ENCODE peak calls at places on chromosome 6, in six cellular contexts. H, X, V, B, A and E are unnamed samples.
A peak's percentile ranks its signal among the peaks of the same experiment; 100 is the strongest.

GRCh38 chr6:28537509-28538140 is 11.9 kb downstream of the GPX5 start:
- DNase-seq in A (no peak), V (no peak), H (peak; percentile 32), X (no peak), B (peak; percentile 89), E (no peak)

GRCh38 chr6:114364295-114364694 is 21.5 kb upstream of the HS3ST5 start:
- DNase-seq in V (no peak), H (no peak), B (no peak), X (no peak), A (peak; percentile 34), E (no peak)

GRCh38 chr6:33772902-33773472 is 15.9 kb downstream of the LEMD2 start:
- DNase-seq in X (no peak), H (no peak), V (no peak), A (no peak), B (no peak), E (no peak)

GRCh38 chr6:31010393-31011060 is at the start of gene MUC22:
- DNase-seq in B (no peak), H (no peak), V (no peak), A (no peak), X (no peak), E (no peak)

GRCh38 chr6:14440215-14440890 is 322.8 kb downstream of the CD83 start:
- DNase-seq in H (no peak), A (no peak), V (no peak), B (no peak), X (no peak), E (no peak)

GRCh38 chr6:33073431-33073871 is at the start of gene HLA-DPA1:
- DNase-seq in X (peak; percentile 43), A (no peak), H (peak; percentile 97), B (no peak), V (peak; percentile 33), E (peak; percentile 42)

GRCh38 chr6:123402052-123402451 is 234.7 kb downstream of the TRDN start:
- DNase-seq in X (no peak), V (no peak), H (no peak), B (no peak), A (no peak), E (no peak)

GRCh38 chr6:169933839-169934698 is 182.6 kb downstream of the ERMARD start:
- DNase-seq in H (no peak), X (no peak), A (no peak), B (no peak), V (no peak), E (no peak)

GRCh38 chr6:136334853-136335252 is 45.2 kb upstream of the BCLAF1 start:
- DNase-seq in B (no peak), A (no peak), X (no peak), H (no peak), V (no peak), E (no peak)

GRCh38 chr6:142075516-142076101 is 57.1 kb upstream of the GJE1 start:
- DNase-seq in V (no peak), H (no peak), B (no peak), A (no peak), X (no peak), E (no peak)

GRCh38 chr6:157174731-157175130 is 148.6 kb downstream of the TMEM242 start:
- DNase-seq in A (no peak), H (no peak), B (no peak), X (no peak), V (no peak), E (no peak)

GRCh38 chr6:31901953-31902643 is at the start of gene ZBTB12:
- DNase-seq in A (peak; percentile 96), H (peak; percentile 73), V (peak; percentile 98), X (peak; percentile 83), B (peak; percentile 86), E (peak; percentile 85)

GRCh38 chr6:44470106-44470446 is 82.6 kb downstream of the CDC5L start:
- DNase-seq in H (no peak), X (no peak), V (no peak), A (no peak), B (no peak), E (no peak)

GRCh38 chr6:149454405-149454848 is 30.4 kb downstream of the ZC3H12D start:
- DNase-seq in H (no peak), X (no peak), V (no peak), A (no peak), B (no peak), E (no peak)

GRCh38 chr6:53431704-53432103 is 83.0 kb upstream of the ELOVL5 start:
- DNase-seq in H (no peak), X (no peak), A (no peak), B (no peak), V (no peak), E (no peak)

GRCh38 chr6:36297511-36297910 is 27.7 kb downstream of the PNPLA1 start:
- DNase-seq in H (no peak), V (no peak), A (no peak), X (no peak), B (no peak), E (no peak)

GRCh38 chr6:36298037-36298436 is 28.2 kb downstream of the PNPLA1 start:
- DNase-seq in H (no peak), X (no peak), A (no peak), V (no peak), B (no peak), E (no peak)

GRCh38 chr6:36301781-36302180 is 31.9 kb downstream of the PNPLA1 start:
- DNase-seq in H (no peak), B (no peak), A (no peak), X (no peak), V (no peak), E (no peak)

GRCh38 chr6:36302227-36302976 is 32.5 kb downstream of the PNPLA1 start:
- DNase-seq in V (peak; percentile 87), A (peak; percentile 93), X (peak; percentile 64), H (peak; percentile 77), B (peak; percentile 79), E (peak; percentile 67)

GRCh38 chr6:36301085-36301658 is 31.3 kb downstream of the PNPLA1 start:
- DNase-seq in H (no peak), B (no peak), V (no peak), A (no peak), X (no peak), E (no peak)
- TF ChIP-seq POLR2AphosphoS5 in H (no peak), B (no peak), V (no peak), A (no peak), X (no peak), E (no peak)

DNA sequence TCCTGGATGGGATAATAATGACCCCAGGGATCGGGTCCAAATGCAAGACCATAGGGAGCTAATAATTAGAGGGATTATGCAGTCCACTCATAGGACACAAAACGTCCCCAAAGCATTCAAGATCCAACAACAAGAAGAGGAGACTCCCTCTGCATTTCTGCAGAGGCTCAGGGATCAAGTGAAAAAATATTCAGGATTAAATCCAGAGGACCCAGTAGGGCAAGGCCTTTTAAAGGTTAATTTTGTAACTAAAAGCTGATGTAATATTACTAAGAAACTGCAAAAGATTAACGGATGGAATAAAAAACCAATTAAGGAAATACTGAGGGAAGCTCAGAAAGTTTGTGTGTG is 22.2 kb downstream of the HLA-A start:
- DNase-seq in A (no peak), X (no peak), B (no peak), V (no peak), H (no peak), E (no peak)
- TF ChIP-seq TAF1 in A (no peak), X (no peak), B (no peak), V (no peak), H (no peak), E (no peak)

GRCh38 chr6:144543006-144543871 is 258.1 kb downstream of the UTRN start:
- DNase-seq in B (no peak), H (no peak), X (no peak), V (peak; percentile 79), A (no peak), E (no peak)
- TF ChIP-seq POLR2A in B (no peak), H (no peak), X (no peak), V (peak; percentile 59), A (no peak), E (no peak)

DNA sequence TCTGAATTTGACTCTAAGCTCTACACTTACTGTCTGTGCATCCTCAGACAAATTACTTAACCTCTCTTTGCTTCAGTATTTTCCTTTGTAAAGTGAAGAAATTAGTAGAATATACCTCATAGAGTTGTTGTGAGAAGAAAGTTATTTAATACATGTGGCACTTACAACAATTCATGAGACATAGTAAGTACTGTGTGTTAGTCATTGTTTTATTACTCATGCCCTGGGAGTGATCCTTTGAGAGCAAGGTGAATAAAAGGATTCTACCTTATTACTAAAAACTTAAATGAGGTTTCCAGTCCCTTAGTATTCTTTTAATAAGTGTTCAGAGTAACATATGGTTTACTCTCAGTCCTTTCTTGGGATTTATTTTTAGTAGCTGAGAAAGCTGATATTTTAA is 233.6 kb upstream of the MAP3K7 start:
- DNase-seq in A (no peak), H (no peak), B (no peak), X (no peak), V (no peak), E (no peak)
- TF ChIP-seq POLR2AphosphoS5 in A (no peak), H (no peak), B (no peak), X (no peak), V (no peak), E (no peak)

GRCh38 chr6:6052216-6052615 is 45.5 kb upstream of the NRN1 start:
- DNase-seq in H (no peak), X (no peak), A (no peak), B (no peak), V (no peak), E (no peak)

GRCh38 chr6:6058054-6058444 is 51.3 kb upstream of the NRN1 start:
- DNase-seq in X (no peak), A (no peak), B (no peak), V (no peak), H (no peak), E (no peak)

DNA sequence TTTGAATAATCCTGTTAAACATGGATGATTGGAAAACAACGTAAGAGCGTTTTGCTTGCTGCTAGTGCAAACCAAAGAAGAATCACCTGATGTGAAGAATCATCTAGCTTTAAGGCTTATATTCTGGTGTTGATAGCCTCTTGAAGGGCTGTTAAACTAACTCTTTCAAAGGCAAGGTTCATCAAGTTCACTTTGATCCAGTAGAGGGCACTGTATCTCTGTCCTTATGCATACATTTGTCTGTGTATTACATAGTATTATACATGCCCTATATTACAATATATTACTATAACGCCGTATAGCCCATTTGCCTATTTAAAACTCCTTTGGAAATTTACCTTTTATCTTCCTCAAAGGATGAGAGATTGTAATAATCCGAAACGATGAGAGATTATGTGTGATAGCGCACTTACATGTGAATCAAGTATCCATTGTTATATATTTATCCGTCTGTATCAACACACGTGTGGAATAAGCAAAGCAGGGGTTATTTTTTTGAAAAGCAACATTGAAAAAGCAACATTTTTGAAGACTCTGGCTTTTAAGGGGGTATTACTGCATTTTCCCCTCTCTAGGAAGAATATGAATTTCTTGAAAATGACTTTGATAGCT is 50.8 kb upstream of the NRN1 start:
- DNase-seq in H (peak; percentile 53), V (peak; percentile 49), X (no peak), B (no peak), A (peak; percentile 57), E (peak; percentile 25)
- TF ChIP-seq TAF1 in H (no peak), V (no peak), X (no peak), B (no peak), A (no peak), E (no peak)

GRCh38 chr6:82247634-82248232 is at the start of gene IBTK:
- DNase-seq in V (peak; percentile 99), H (peak; percentile 69), B (peak; percentile 84), A (peak; percentile 94), X (peak; percentile 84), E (peak; percentile 87)
- TF ChIP-seq POLR2A in V (peak; percentile 86), H (peak; percentile 77), B (no peak), A (peak; percentile 71), X (peak; percentile 60), E (peak; percentile 52)